ENCODE peak calls at places on chromosomes 5 and 9, in seven cellular contexts. W is OCI-LY7, V is HCT116, H is PC-3, Z is mammary epithelial cell, O is IMR-90, A is H1. I is an unnamed sample.

GRCh38 chr9:78280982-78281668 is 15.8 kb upstream of the PSAT1 start:
- DNase-seq in W (no peak), V (no peak), H (no peak), Z (no peak), O (peak; percentile 75), A (no peak), I (peak; percentile 76)

GRCh38 chr9:136538599-136539426 is 7.0 kb downstream of the NOTCH1 start:
- DNase-seq in W (peak; percentile 16), V (no peak), H (no peak), Z (no peak), O (no peak), A (no peak), I (no peak)

GRCh38 chr5:114857951-114858401 is 311.7 kb downstream of the TRIM36 start:
- DNase-seq in W (no peak), V (no peak), H (peak; percentile 2), Z (no peak), O (no peak), A (no peak), I (no peak)

GRCh38 chr5:169160405-169160901 is 140.5 kb downstream of the SLIT3 start:
- DNase-seq in W (no peak), V (no peak), H (peak; percentile 45), Z (peak; percentile 61), O (no peak), A (no peak), I (peak; percentile 5)

GRCh38 chr9:71760901-71761300 is 7.4 kb downstream of the CEMIP2 start:
- DNase-seq in W (no peak), V (no peak), H (no peak), Z (no peak), O (no peak), A (no peak), I (no peak)

GRCh38 chr9:93531374-93531773 is 45.0 kb upstream of the PHF2 start:
- DNase-seq in W (peak; percentile 26), V (no peak), H (peak; percentile 4), Z (no peak), O (peak; percentile 7), A (no peak), I (no peak)

GRCh38 chr9:34185778-34186551 is 7.1 kb downstream of the UBAP1 start:
- DNase-seq in W (peak; percentile 14), V (peak; percentile 68), H (peak; percentile 93), Z (peak; percentile 97), O (peak; percentile 93), A (no peak), I (peak; percentile 94)

GRCh38 chr9:128972956-128973355 is 25.5 kb downstream of the NUP188 start:
- DNase-seq in W (no peak), V (no peak), H (peak; percentile 80), Z (peak; percentile 51), O (peak; percentile 91), A (no peak), I (peak; percentile 42)

GRCh38 chr9:113380869-113381378 is 4.1 kb upstream of the HDHD3 start:
- DNase-seq in W (peak; percentile 58), V (no peak), H (peak; percentile 8), Z (no peak), O (no peak), A (no peak), I (no peak)

GRCh38 chr9:89635007-89635742 is 30.4 kb downstream of the GADD45G start:
- DNase-seq in W (no peak), V (no peak), H (peak; percentile 53), Z (peak; percentile 88), O (peak; percentile 40), A (no peak), I (peak; percentile 77)

GRCh38 chr9:83701769-83702168 is 6.0 kb downstream of the UBQLN1 start:
- DNase-seq in W (peak; percentile 34), V (no peak), H (peak; percentile 55), Z (peak; percentile 82), O (peak; percentile 54), A (no peak), I (peak; percentile 22)

GRCh38 chr9:34272146-34272545 is 56.9 kb downstream of the KIF24 start:
- DNase-seq in W (no peak), V (no peak), H (peak; percentile 63), Z (no peak), O (no peak), A (no peak), I (no peak)

GRCh38 chr9:123327697-123328100 is 28.3 kb upstream of the CRB2 start:
- DNase-seq in W (no peak), V (no peak), H (peak; percentile 85), Z (peak; percentile 85), O (no peak), A (no peak), I (no peak)

GRCh38 chr5:133456933-133457402 is 155.4 kb downstream of the FSTL4 start:
- DNase-seq in W (no peak), V (no peak), H (no peak), Z (peak; percentile 40), O (no peak), A (no peak), I (no peak)

GRCh38 chr9:135135171-135135926 is 47.9 kb downstream of the OLFM1 start:
- DNase-seq in W (no peak), V (no peak), H (no peak), Z (no peak), O (no peak), A (no peak), I (no peak)

GRCh38 chr5:115544371-115545064 is at the start of gene FEM1C:
- DNase-seq in W (peak; percentile 96), V (peak; percentile 87), H (peak; percentile 95), Z (peak; percentile 97), O (peak; percentile 97), A (peak; percentile 97), I (peak; percentile 98)

GRCh38 chr5:79932510-79933504 is 58.3 kb downstream of the MTX3 start:
- DNase-seq in W (no peak), V (no peak), H (no peak), Z (peak; percentile 17), O (no peak), A (no peak), I (no peak)

GRCh38 chr5:141785135-141785534 is 93.1 kb downstream of the PCDH1 start:
- DNase-seq in W (no peak), V (no peak), H (no peak), Z (no peak), O (no peak), A (no peak), I (no peak)

GRCh38 chr5:141785667-141786066 is 92.5 kb downstream of the PCDH1 start:
- DNase-seq in W (no peak), V (no peak), H (no peak), Z (no peak), O (no peak), A (no peak), I (no peak)

GRCh38 chr5:141781910-141782309 is 96.3 kb downstream of the PCDH1 start:
- DNase-seq in W (no peak), V (no peak), H (no peak), Z (no peak), O (no peak), A (no peak), I (no peak)

GRCh38 chr5:141782991-141783598 is 95.1 kb downstream of the PCDH1 start:
- DNase-seq in W (no peak), V (no peak), H (no peak), Z (no peak), O (no peak), A (no peak), I (no peak)

GRCh38 chr5:141783599-141784296 is 94.5 kb downstream of the PCDH1 start:
- DNase-seq in W (no peak), V (no peak), H (no peak), Z (peak; percentile 67), O (no peak), A (no peak), I (no peak)
- H2AFZ ChIP-seq in W (no peak overlapping the region), V (no peak overlapping the region), H (no peak overlapping the region), Z (no peak overlapping the region), O (no peak overlapping the region), A (no peak overlapping the region), I (no peak overlapping the region)

GRCh38 chr5:54894957-54895815 is 90.2 kb downstream of the ESM1 start:
- DNase-seq in W (no peak), V (no peak), H (no peak), Z (no peak), O (peak; percentile 10), A (no peak), I (peak; percentile 11)
- H3K4me2 ChIP-seq in W (no peak overlapping the region), V (no peak overlapping the region), H (peak overlapping the region; percentile 46), Z (no peak overlapping the region), O (peak overlapping the region; percentile 49), A (no peak overlapping the region), I (no peak overlapping the region)

GRCh38 chr5:38706376-38706775 is 139.4 kb upstream of the OSMR start:
- DNase-seq in W (no peak), V (no peak), H (no peak), Z (no peak), O (no peak), A (no peak), I (no peak)

GRCh38 chr5:38710616-38711015 is 135.2 kb upstream of the OSMR start:
- DNase-seq in W (no peak), V (no peak), H (no peak), Z (no peak), O (no peak), A (no peak), I (peak; percentile 30)

GRCh38 chr5:38707352-38708324 is 138.2 kb upstream of the OSMR start:
- DNase-seq in W (no peak), V (no peak), H (no peak), Z (no peak), O (no peak), A (no peak), I (no peak)

GRCh38 chr5:38712416-38712815 is 133.4 kb upstream of the OSMR start:
- DNase-seq in W (no peak), V (no peak), H (no peak), Z (no peak), O (no peak), A (no peak), I (no peak)

GRCh38 chr5:38709678-38710306 is 136.0 kb upstream of the OSMR start:
- DNase-seq in W (no peak), V (no peak), H (no peak), Z (no peak), O (no peak), A (no peak), I (no peak)
- H2AFZ ChIP-seq in W (no peak overlapping the region), V (no peak overlapping the region), H (no peak overlapping the region), Z (no peak overlapping the region), O (no peak overlapping the region), A (no peak overlapping the region), I (no peak overlapping the region)

GRCh38 chr9:87796232-87796631 is 70.3 kb downstream of the CTSL start:
- DNase-seq in W (no peak), V (no peak), H (no peak), Z (no peak), O (no peak), A (no peak), I (no peak)

GRCh38 chr9:87795178-87795577 is 69.3 kb downstream of the CTSL start:
- DNase-seq in W (no peak), V (no peak), H (no peak), Z (no peak), O (no peak), A (no peak), I (no peak)

GRCh38 chr9:87787735-87788134 is 61.8 kb downstream of the CTSL start:
- DNase-seq in W (no peak), V (no peak), H (peak; percentile 15), Z (no peak), O (no peak), A (no peak), I (peak; percentile 8)

GRCh38 chr9:87793292-87793691 is 67.4 kb downstream of the CTSL start:
- DNase-seq in W (no peak), V (no peak), H (peak; percentile 56), Z (peak; percentile 70), O (peak; percentile 87), A (no peak), I (peak; percentile 94)

GRCh38 chr9:87792831-87793288 is 66.9 kb downstream of the CTSL start:
- DNase-seq in W (peak; percentile 6), V (peak; percentile 63), H (peak; percentile 48), Z (peak; percentile 55), O (peak; percentile 43), A (no peak), I (peak; percentile 94)
- H3K4me2 ChIP-seq in W (no peak overlapping the region), V (peak overlapping the region; percentile 78), H (peak overlapping the region; percentile 57), Z (no peak overlapping the region), O (no peak overlapping the region), A (no peak overlapping the region), I (no peak overlapping the region)

GRCh38 chr5:53359906-53360305 is 120.5 kb upstream of the FST start:
- DNase-seq in W (no peak), V (no peak), H (peak; percentile 79), Z (peak; percentile 74), O (peak; percentile 10), A (no peak), I (no peak)
- H2AFZ ChIP-seq in W (no peak overlapping the region), V (no peak overlapping the region), H (no peak overlapping the region), Z (no peak overlapping the region), O (no peak overlapping the region), A (no peak overlapping the region), I (no peak overlapping the region)

I was measured in mesenchymal stem cell.